ENCODE peak calls at places on chromosomes 1 and 21, in four cellular contexts. T, E, V and I are unnamed samples.

GRCh38 chr1:200445213-200445612 is 35.4 kb upstream of the ZNF281 start:
- DNase-seq in T (no peak), E (peak), V (no peak), I (no peak)

GRCh38 chr1:57724535-57724934 is 300.7 kb upstream of the DAB1 start:
- DNase-seq in T (no peak), E (no peak), V (no peak), I (no peak)

GRCh38 chr1:161085165-161085564 is 4.2 kb downstream of the NECTIN4 start:
- DNase-seq in T (no peak), E (peak), V (no peak), I (no peak)

GRCh38 chr1:168714012-168714411 is 15.0 kb downstream of the DPT start:
- DNase-seq in T (no peak), E (no peak), V (peak), I (no peak)

GRCh38 chr1:226627924-226628623 is 79.5 kb downstream of the STUM start:
- DNase-seq in T (no peak), E (no peak), V (no peak), I (no peak)

GRCh38 chr21:17476006-17476405 is 36.8 kb upstream of the CXADR start:
- DNase-seq in T (no peak), E (no peak), V (no peak), I (no peak)

GRCh38 chr1:5811419-5811818 is 180.8 kb downstream of the NPHP4 start:
- DNase-seq in T (no peak), E (no peak), V (no peak), I (no peak)

GRCh38 chr1:243268284-243268653 is 12.4 kb downstream of the SDCCAG8 start:
- DNase-seq in T (no peak), E (peak), V (no peak), I (no peak)

GRCh38 chr1:36183309-36183856 is 27.4 kb downstream of the MAP7D1 start:
- DNase-seq in T (no peak), E (peak), V (no peak), I (no peak)

GRCh38 chr1:51564124-51564523 is 45.1 kb upstream of the EPS15 start:
- DNase-seq in T (no peak), E (peak), V (no peak), I (no peak)

GRCh38 chr1:226643167-226643566 is 94.6 kb downstream of the STUM start:
- DNase-seq in T (no peak), E (peak), V (no peak), I (no peak)

GRCh38 chr1:226820935-226821718 is 49.3 kb upstream of the PSEN2 start:
- DNase-seq in T (no peak), E (peak), V (peak), I (no peak)

GRCh38 chr1:112991721-112992120 is 35.7 kb upstream of the SLC16A1 start:
- DNase-seq in T (no peak), E (no peak), V (no peak), I (no peak)

GRCh38 chr1:214445846-214446614 is 105.4 kb downstream of the PTPN14 start:
- DNase-seq in T (no peak), E (peak), V (no peak), I (no peak)

GRCh38 chr1:2248127-2248826 is 20.2 kb downstream of the SKI start:
- DNase-seq in T (no peak), E (no peak), V (peak), I (no peak)

GRCh38 chr1:61427516-61427915 is 297.4 kb downstream of the TM2D1 start:
- DNase-seq in T (no peak), E (no peak), V (no peak), I (no peak)

GRCh38 chr1:52554267-52554640 is 1.4 kb upstream of the TUT4 start:
- DNase-seq in T (no peak), E (no peak), V (no peak), I (no peak)

GRCh38 chr21:35849131-35849530 is 211.2 kb downstream of the SETD4 start:
- DNase-seq in T (no peak), E (no peak), V (peak), I (no peak)

GRCh38 chr1:44406761-44407429 is 1.8 kb downstream of the RNF220 start:
- DNase-seq in T (no peak), E (no peak), V (no peak), I (peak)

GRCh38 chr1:14850563-14850962 is 252.1 kb downstream of the KAZN start:
- DNase-seq in T (peak), E (no peak), V (no peak), I (no peak)

GRCh38 chr1:167701510-167701909 is 20.3 kb upstream of the MPZL1 start:
- DNase-seq in T (no peak), E (no peak), V (no peak), I (no peak)

GRCh38 chr1:14167889-14168288 is 430.6 kb upstream of the KAZN start:
- DNase-seq in T (no peak), E (no peak), V (no peak), I (no peak)

GRCh38 chr1:184504012-184504694 is 117.3 kb downstream of the C1orf21 start:
- DNase-seq in T (no peak), E (no peak), V (no peak), I (no peak)

GRCh38 chr1:9302745-9303524 is 10.2 kb downstream of the SPSB1 start:
- DNase-seq in T (no peak), E (peak), V (no peak), I (no peak)

GRCh38 chr21:39720126-39720778 is 24.7 kb upstream of the IGSF5 start:
- DNase-seq in T (no peak), E (no peak), V (no peak), I (no peak)

GRCh38 chr1:227890451-227891222 is 57.1 kb downstream of the WNT9A start:
- DNase-seq in T (no peak), E (no peak), V (peak), I (peak)

GRCh38 chr1:203629509-203630082 is 3.0 kb downstream of the ATP2B4 start:
- DNase-seq in T (peak), E (peak), V (peak), I (peak)

GRCh38 chr21:22813201-22813600 is 1815.0 kb downstream of the NCAM2 start:
- DNase-seq in T (no peak), E (no peak), V (no peak), I (no peak)

GRCh38 chr1:197787056-197787455 is 11.8 kb upstream of the DENND1B start:
- DNase-seq in T (no peak), E (peak), V (no peak), I (no peak)

GRCh38 chr1:87439821-87440220 is 111.1 kb downstream of the LMO4 start:
- DNase-seq in T (no peak), E (no peak), V (no peak), I (no peak)

GRCh38 chr1:39395357-39395831 is 96.0 kb upstream of the BMP8A start:
- DNase-seq in T (no peak), E (peak), V (peak), I (no peak)

GRCh38 chr1:232422901-232423300 is 207.0 kb downstream of the SIPA1L2 start:
- DNase-seq in T (no peak), E (peak), V (no peak), I (no peak)

GRCh38 chr1:221045842-221046831 is 166.9 kb downstream of the HLX start:
- DNase-seq in T (no peak), E (peak), V (no peak), I (no peak)

GRCh38 chr1:236142358-236143103 is at the start of gene GPR137B:
- DNase-seq in T (peak), E (peak), V (peak), I (no peak)

DNA sequence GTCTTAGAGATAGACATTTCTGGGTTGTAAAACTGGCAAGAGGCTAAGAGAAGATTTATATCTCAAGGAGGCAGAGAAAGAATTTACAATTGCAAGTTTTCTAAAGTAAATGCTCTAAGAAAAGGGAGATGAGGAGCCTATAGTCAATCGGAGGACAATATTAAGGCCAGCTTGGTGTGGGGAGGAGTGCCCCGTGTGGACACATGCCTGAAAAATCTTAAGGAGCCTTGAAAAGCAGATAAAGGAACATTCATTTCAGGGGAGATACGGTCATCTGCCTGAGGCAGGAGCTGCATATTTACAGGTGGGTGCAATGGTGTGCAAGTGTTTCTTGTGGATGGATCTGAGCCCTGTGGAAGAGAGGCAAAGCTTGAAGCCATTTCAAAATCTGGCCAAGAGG is 25.6 kb downstream of the FCRL2 start:
- DNase-seq in T (no peak), E (no peak), V (no peak), I (no peak)
- TF ChIP-seq CTCF in T (peak), E (no peak), V (no peak), I (no peak)

DNA sequence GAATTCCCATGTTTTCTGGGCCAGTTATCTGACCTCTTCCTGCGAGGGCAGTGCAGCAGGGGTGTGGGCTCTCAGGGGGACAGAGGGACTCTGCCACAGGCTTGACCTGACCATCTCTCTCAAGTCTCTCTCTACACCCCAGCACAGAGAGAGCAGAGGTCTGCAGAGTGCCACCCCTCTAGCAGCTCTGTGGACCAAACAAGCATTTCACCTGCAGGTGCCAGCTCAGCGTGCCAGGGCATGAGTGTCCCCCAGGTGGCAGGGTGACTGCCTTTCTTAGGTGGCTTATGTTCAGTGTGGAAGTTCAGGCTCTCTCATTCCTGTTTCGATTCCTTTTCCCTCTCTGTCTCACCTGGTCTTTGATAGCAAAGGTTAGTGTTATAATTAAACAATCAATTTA is 191.3 kb downstream of the CACNA1E start:
- DNase-seq in T (no peak), E (no peak), V (no peak), I (no peak)
- TF ChIP-seq CTCF in T (no peak), E (no peak), V (no peak), I (no peak)

GRCh38 chr1:32825181-32825580 is 7.7 kb downstream of the S100PBP start:
- DNase-seq in T (no peak), E (no peak), V (no peak), I (no peak)

GRCh38 chr1:32831878-32832277 is 14.4 kb downstream of the S100PBP start:
- DNase-seq in T (no peak), E (no peak), V (no peak), I (no peak)

GRCh38 chr1:32830092-32830852 is 12.8 kb downstream of the S100PBP start:
- DNase-seq in T (no peak), E (no peak), V (no peak), I (no peak)

DNA sequence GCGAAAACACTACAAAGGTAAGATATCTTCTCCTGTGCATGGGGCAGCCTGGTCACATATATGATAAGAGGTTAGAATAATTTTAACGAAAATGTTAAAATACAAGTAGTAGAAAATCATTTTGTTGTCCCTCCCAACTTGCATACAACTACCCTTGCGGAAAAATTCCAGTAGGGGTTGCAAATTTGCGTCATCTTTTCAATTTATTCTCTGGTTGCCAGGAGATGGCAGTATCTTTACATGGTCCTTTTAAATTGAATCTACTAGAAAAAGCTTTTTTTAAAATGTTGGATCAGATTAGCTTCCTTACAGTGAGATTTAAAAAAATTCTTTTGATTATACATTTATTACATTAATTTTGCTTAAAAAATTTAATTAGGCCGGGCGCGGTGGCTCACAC is 10.9 kb downstream of the S100PBP start:
- DNase-seq in T (no peak), E (peak), V (no peak), I (no peak)
- TF ChIP-seq CTCF in T (no peak), E (no peak), V (no peak), I (peak)

GRCh38 chr21:42010507-42011493 is 640 bp upstream of the ZBTB21 start:
- DNase-seq in T (peak), E (peak), V (peak), I (peak)

GRCh38 chr21:42007541-42007940 is 2.6 kb downstream of the ZBTB21 start:
- DNase-seq in T (no peak), E (no peak), V (no peak), I (no peak)

GRCh38 chr21:42009831-42010506 is at the start of gene ZBTB21:
- DNase-seq in T (peak), E (peak), V (peak), I (peak)

GRCh38 chr21:42006765-42007164 is 3.4 kb downstream of the ZBTB21 start:
- DNase-seq in T (no peak), E (no peak), V (no peak), I (no peak)

GRCh38 chr21:42009018-42009830 is 936 bp downstream of the ZBTB21 start:
- DNase-seq in T (peak), E (peak), V (peak), I (peak)
- TF ChIP-seq CTCF in T (peak), E (peak), V (no peak), I (peak)

GRCh38 chr1:63915121-63915520 is 141.3 kb downstream of the ROR1 start:
- DNase-seq in T (no peak), E (peak), V (no peak), I (no peak)

GRCh38 chr1:63920154-63921117 is 146.6 kb downstream of the ROR1 start:
- DNase-seq in T (peak), E (peak), V (no peak), I (no peak)

GRCh38 chr1:63918395-63918945 is 144.7 kb downstream of the ROR1 start:
- DNase-seq in T (no peak), E (no peak), V (no peak), I (no peak)

GRCh38 chr1:63916485-63917360 is 142.9 kb downstream of the ROR1 start:
- DNase-seq in T (no peak), E (no peak), V (no peak), I (no peak)

GRCh38 chr1:63917571-63918394 is 144.0 kb downstream of the ROR1 start:
- DNase-seq in T (no peak), E (no peak), V (no peak), I (no peak)
- TF ChIP-seq CTCF in T (no peak), E (peak), V (no peak), I (peak)